ENCODE peak calls at places on chromosomes 7 and 10, in seven cellular contexts. D is tibial nerve, G is spleen, B is HepG2, F is sigmoid colon, Q is A549, H is stomach. V is an unnamed sample. For H3K4me1, the result is how much of the 10 kb centered on the place peaks cover.

GRCh38 chr10:71984798-71985388 is 20.7 kb downstream of the CHST3 start:
- DNase-seq in D (no peak), G (peak), B (no peak), F (peak), Q (no peak), H (no peak), V (no peak)

GRCh38 chr10:104284783-104285182 is 15.8 kb downstream of the GSTO2 start:
- DNase-seq in D (no peak), G (no peak), B (no peak), F (no peak), Q (no peak), H (no peak), V (no peak)

GRCh38 chr7:102426268-102427031 is 6.9 kb upstream of the ORAI2 start:
- DNase-seq in D (no peak), G (peak), B (no peak), F (no peak), Q (no peak), H (no peak), V (no peak)

GRCh38 chr7:27150568-27151340 is 1.6 kb downstream of the HOXA3 start:
- DNase-seq in D (no peak), G (peak), B (peak), F (peak), Q (peak), H (peak), V (peak)

GRCh38 chr7:64686493-64687184 is 20.7 kb downstream of the ZNF107 start:
- DNase-seq in D (no peak), G (no peak), B (peak), F (no peak), Q (no peak), H (no peak), V (no peak)

GRCh38 chr7:29381206-29382094 is 182.2 kb upstream of the PRR15 start:
- DNase-seq in D (no peak), G (no peak), B (no peak), F (no peak), Q (no peak), H (no peak), V (no peak)

GRCh38 chr10:106136175-106136574 is 1028.3 kb downstream of the SORCS1 start:
- DNase-seq in D (no peak), G (no peak), B (no peak), F (no peak), Q (no peak), H (no peak), V (no peak)

GRCh38 chr10:88974012-88974411 is 16.6 kb upstream of the FAS start:
- DNase-seq in D (no peak), G (no peak), B (no peak), F (no peak), Q (no peak), H (no peak), V (no peak)

GRCh38 chr10:31754803-31755624 is 173.6 kb downstream of the ARHGAP12 start:
- DNase-seq in D (no peak), G (no peak), B (peak), F (peak), Q (peak), H (no peak), V (no peak)
- TF ChIP-seq POLR2A in D (no peak), G (no peak), B (no peak), F (no peak), Q (no peak), H (no peak), V (no peak)

GRCh38 chr7:134935701-134936100 is 50.6 kb upstream of the AGBL3 start:
- DNase-seq in D (no peak), G (no peak), B (no peak), F (no peak), Q (no peak), H (no peak), V (no peak)
- H3K4me1 ChIP-seq in D (under half), G (under half), B (under half), F (under half), Q (under half), H (half or more), V (half or more)

GRCh38 chr7:4765776-4766490 is 9.5 kb upstream of the AP5Z1 start:
- DNase-seq in D (no peak), G (no peak), B (no peak), F (no peak), Q (no peak), H (no peak), V (no peak)
- TF ChIP-seq CTCF in D (peak), G (no peak), B (peak), F (peak), Q (peak), H (no peak), V (no peak)

DNA sequence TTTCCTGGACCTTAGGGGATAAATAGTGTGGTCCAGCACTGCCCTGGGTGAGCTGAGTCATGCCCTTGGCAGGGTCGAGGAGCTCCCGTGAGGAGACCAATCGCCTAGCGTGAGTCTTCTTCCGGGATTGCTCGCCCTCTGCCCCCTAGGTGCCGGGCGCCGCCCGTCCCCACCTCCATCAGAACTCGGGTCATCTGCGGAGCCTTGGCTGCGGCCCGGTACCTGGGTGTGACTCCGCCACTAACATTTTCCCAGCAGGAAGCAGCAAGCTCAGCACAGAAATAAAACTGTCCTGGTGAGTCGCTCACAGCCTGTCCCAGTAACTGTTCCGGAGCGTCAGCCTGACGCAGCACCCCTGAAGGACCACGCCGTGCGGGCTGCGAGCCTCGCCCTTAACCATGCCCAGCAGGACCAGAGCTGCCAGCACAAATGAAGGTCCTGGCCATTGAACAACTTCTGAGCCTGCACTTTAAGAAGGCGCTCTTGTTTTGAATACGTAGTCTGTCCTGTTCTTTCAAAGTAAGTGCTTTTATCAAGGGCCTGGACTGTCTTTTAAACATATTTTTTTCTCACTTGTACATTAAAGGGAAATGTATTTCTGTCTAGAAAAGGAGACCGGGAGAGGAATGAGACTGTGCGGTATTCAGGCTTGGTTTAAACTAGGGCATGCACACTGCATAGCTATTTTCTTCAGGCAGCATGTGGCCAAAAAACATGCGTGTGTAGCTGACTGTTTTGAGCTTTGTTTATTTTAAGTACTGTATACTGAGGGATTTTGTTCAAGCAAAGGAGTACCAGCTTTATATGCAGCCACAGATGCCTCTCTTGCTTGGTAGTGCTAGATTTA is 136.7 kb downstream of the HECW1 start:
- DNase-seq in D (no peak), G (no peak), B (no peak), F (peak), Q (peak), H (peak), V (no peak)
- TF ChIP-seq POLR2A in D (no peak), G (no peak), B (no peak), F (no peak), Q (peak), H (no peak), V (no peak)

GRCh38 chr7:31100870-31101269 is 48.8 kb downstream of the ADCYAP1R1 start:
- DNase-seq in D (no peak), G (peak), B (no peak), F (peak), Q (no peak), H (peak), V (no peak)
- H3K4me1 ChIP-seq in D (under half), G (under half), B (under half), F (under half), Q (under half), H (under half), V (under half)

GRCh38 chr7:109003742-109004141 is 434.1 kb downstream of the DNAJB9 start:
- DNase-seq in D (no peak), G (no peak), B (no peak), F (no peak), Q (no peak), H (no peak), V (no peak)
- TF ChIP-seq CTCF in D (no peak), G (no peak), B (no peak), F (no peak), Q (no peak), H (no peak), V (no peak)